ENCODE peak calls at places on chromosome 18, in eight cellular contexts. N, B, A, U, O, T, C and V are unnamed samples.

GRCh38 chr18:13570856-13571495 is 155.4 kb downstream of the FAM210A start:
- DNase-seq in N (no peak), B (peak), A (no peak), U (no peak), O (no peak), T (no peak), C (no peak), V (no peak)

GRCh38 chr18:62863629-62864028 is 148.3 kb downstream of the PHLPP1 start:
- DNase-seq in N (peak), B (peak), A (no peak), U (no peak), O (no peak), T (peak), C (no peak), V (no peak)

GRCh38 chr18:13252696-13253410 is 34.3 kb downstream of the LDLRAD4 start:
- DNase-seq in N (no peak), B (no peak), A (no peak), U (no peak), O (no peak), T (no peak), C (no peak), V (no peak)

GRCh38 chr18:62332437-62332816 is 7.3 kb downstream of the TNFRSF11A start:
- DNase-seq in N (no peak), B (peak), A (no peak), U (no peak), O (no peak), T (no peak), C (no peak), V (no peak)

GRCh38 chr18:35171315-35171987 is 69.4 kb upstream of the ZNF397 start:
- DNase-seq in N (no peak), B (no peak), A (no peak), U (no peak), O (no peak), T (no peak), C (no peak), V (peak)

GRCh38 chr18:34467059-34467458 is 242.3 kb upstream of the NOL4 start:
- DNase-seq in N (peak), B (no peak), A (no peak), U (no peak), O (no peak), T (peak), C (no peak), V (no peak)

GRCh38 chr18:484749-485464 is 15.6 kb downstream of the COLEC12 start:
- DNase-seq in N (no peak), B (peak), A (no peak), U (no peak), O (no peak), T (peak), C (no peak), V (no peak)

GRCh38 chr18:210780-211179 is 52.4 kb downstream of the USP14 start:
- DNase-seq in N (no peak), B (no peak), A (no peak), U (no peak), O (no peak), T (no peak), C (no peak), V (no peak)

GRCh38 chr18:9039441-9039950 is 63.0 kb upstream of the NDUFV2 start:
- DNase-seq in N (no peak), B (no peak), A (no peak), U (no peak), O (no peak), T (no peak), C (no peak), V (no peak)

GRCh38 chr18:23485386-23485785 is 17.9 kb upstream of the RMC1 start:
- DNase-seq in N (no peak), B (no peak), A (no peak), U (no peak), O (no peak), T (no peak), C (no peak), V (no peak)

GRCh38 chr18:48741866-48742265 is 203.0 kb downstream of the CTIF start:
- DNase-seq in N (no peak), B (no peak), A (no peak), U (no peak), O (no peak), T (no peak), C (no peak), V (no peak)

GRCh38 chr18:52572036-52572750 is 232.2 kb downstream of the DCC start:
- DNase-seq in N (no peak), B (no peak), A (no peak), U (peak), O (no peak), T (no peak), C (no peak), V (no peak)

GRCh38 chr18:28854964-28855363 is 678.0 kb upstream of the CDH2 start:
- DNase-seq in N (peak), B (no peak), A (no peak), U (no peak), O (no peak), T (no peak), C (no peak), V (no peak)

GRCh38 chr18:70998490-70998889 is 709.6 kb downstream of the SOCS6 start:
- DNase-seq in N (peak), B (peak), A (no peak), U (peak), O (no peak), T (no peak), C (no peak), V (no peak)

GRCh38 chr18:2568605-2569004 is 2.7 kb downstream of the METTL4 start:
- DNase-seq in N (no peak), B (no peak), A (no peak), U (no peak), O (no peak), T (no peak), C (no peak), V (no peak)

GRCh38 chr18:2570772-2571199 is 519 bp downstream of the METTL4 start:
- DNase-seq in N (peak), B (peak), A (no peak), U (peak), O (peak), T (peak), C (peak), V (peak)

GRCh38 chr18:2571200-2572143 is at the start of the genes METTL4 and NDC80:
- DNase-seq in N (peak), B (peak), A (peak), U (peak), O (peak), T (peak), C (peak), V (peak)

GRCh38 chr18:2568129-2568528 is 3.2 kb downstream of the METTL4 start:
- DNase-seq in N (no peak), B (no peak), A (no peak), U (no peak), O (no peak), T (no peak), C (no peak), V (no peak)

GRCh38 chr18:2569338-2570207 is 1.7 kb downstream of the METTL4 start:
- DNase-seq in N (no peak), B (no peak), A (no peak), U (no peak), O (no peak), T (no peak), C (no peak), V (no peak)
- H3K4me3 ChIP-seq in N (peak), B (peak), A (no peak), U (peak), O (peak), T (peak), C (no peak), V (no peak)

DNA sequence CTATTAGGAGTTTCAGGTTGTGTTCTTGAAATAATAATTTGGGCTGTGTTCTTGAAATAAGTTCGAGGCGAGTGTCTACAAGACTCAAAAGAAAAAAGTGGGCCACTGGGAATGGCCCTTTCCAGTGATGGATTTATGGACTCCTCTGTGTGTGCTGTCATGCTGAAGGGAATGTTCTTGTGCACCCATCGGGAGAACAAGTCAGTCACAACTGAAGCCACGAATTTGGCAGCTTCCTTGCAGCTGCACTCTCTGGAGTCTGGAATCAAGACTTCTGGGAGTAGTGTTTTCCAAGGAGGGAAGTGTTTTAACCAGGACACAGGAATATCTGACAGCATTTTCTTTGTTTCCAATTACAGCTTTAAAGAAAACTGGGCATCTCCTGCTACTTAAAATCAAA is 610 bp downstream of the SLC14A1 start:
- DNase-seq in N (no peak), B (no peak), A (no peak), U (no peak), O (no peak), T (no peak), C (no peak), V (no peak)
- H3K4me3 ChIP-seq in N (no peak), B (no peak), A (no peak), U (no peak), O (no peak), T (no peak), C (no peak), V (no peak)

GRCh38 chr18:58254873-58255511 is 211.0 kb downstream of the NEDD4L start:
- DNase-seq in N (no peak), B (no peak), A (no peak), U (no peak), O (no peak), T (no peak), C (no peak), V (no peak)
- H3K4me3 ChIP-seq in N (no peak), B (no peak), A (no peak), U (no peak), O (no peak), T (no peak), C (no peak), V (no peak)

GRCh38 chr18:37553633-37554398 is 11.8 kb downstream of the CELF4 start:
- DNase-seq in N (no peak), B (no peak), A (no peak), U (no peak), O (no peak), T (no peak), C (no peak), V (no peak)

GRCh38 chr18:37551249-37551648 is 14.3 kb downstream of the CELF4 start:
- DNase-seq in N (no peak), B (no peak), A (no peak), U (no peak), O (no peak), T (no peak), C (no peak), V (no peak)

GRCh38 chr18:37552296-37552695 is 13.3 kb downstream of the CELF4 start:
- DNase-seq in N (no peak), B (no peak), A (no peak), U (no peak), O (no peak), T (no peak), C (no peak), V (no peak)

GRCh38 chr18:37550118-37550875 is 15.3 kb downstream of the CELF4 start:
- DNase-seq in N (no peak), B (no peak), A (no peak), U (no peak), O (no peak), T (no peak), C (no peak), V (no peak)

GRCh38 chr18:37551846-37552245 is 13.8 kb downstream of the CELF4 start:
- DNase-seq in N (no peak), B (no peak), A (no peak), U (no peak), O (no peak), T (no peak), C (no peak), V (no peak)
- H3K4me3 ChIP-seq in N (no peak), B (no peak), A (no peak), U (no peak), O (no peak), T (no peak), C (no peak), V (no peak)

GRCh38 chr18:6741786-6742185 is 12.3 kb downstream of the ARHGAP28 start:
- DNase-seq in N (no peak), B (no peak), A (no peak), U (no peak), O (no peak), T (no peak), C (no peak), V (no peak)
- H3K4me3 ChIP-seq in N (no peak), B (no peak), A (no peak), U (no peak), O (no peak), T (no peak), C (no peak), V (no peak)

GRCh38 chr18:41850781-41851180 is 104.3 kb upstream of the PIK3C3 start:
- DNase-seq in N (no peak), B (no peak), A (no peak), U (no peak), O (no peak), T (no peak), C (no peak), V (no peak)
- H3K4me3 ChIP-seq in N (no peak), B (no peak), A (no peak), U (no peak), O (no peak), T (no peak), C (no peak), V (no peak)

GRCh38 chr18:57435851-57436192 is 648 bp downstream of the ONECUT2 start:
- DNase-seq in N (no peak), B (no peak), A (no peak), U (no peak), O (no peak), T (no peak), C (no peak), V (peak)
- H3K4me3 ChIP-seq in N (no peak), B (no peak), A (no peak), U (peak), O (no peak), T (no peak), C (no peak), V (no peak)